ENCODE peak calls at places on chromosome 5, in five cellular contexts. One of them, this sample, is unnamed.

GRCh38 chr5:38208782-38209378 is 49.5 kb upstream of the EGFLAM start:
- DNase-seq in brain microvascular endothelial cell: peak; percentile 52
- DNase-seq in MCF 10A: peak; percentile 66
- DNase-seq in globus pallidus: peak; percentile 38
- DNase-seq in NCI-H1694 treated with DMSO at 0.1 percent for 48 hours: peak; percentile 46
- DNase-seq in this sample: peak; percentile 41

GRCh38 chr5:84634256-84634655 is 249.6 kb upstream of the EDIL3 start:
- DNase-seq in brain microvascular endothelial cell: peak; percentile 4
- DNase-seq in NCI-H1694 treated with DMSO at 0.1 percent for 48 hours: no peak
- DNase-seq in MCF 10A: no peak
- DNase-seq in globus pallidus: no peak
- DNase-seq in this sample: peak; percentile 30

GRCh38 chr5:78779771-78780616 is 131.4 kb upstream of the LHFPL2 start:
- DNase-seq in NCI-H1694 treated with DMSO at 0.1 percent for 48 hours: no peak
- DNase-seq in brain microvascular endothelial cell: peak; percentile 66
- DNase-seq in globus pallidus: no peak
- DNase-seq in MCF 10A: peak; percentile 87
- DNase-seq in this sample: peak; percentile 78

GRCh38 chr5:141725909-141726308 is 43.9 kb upstream of the ARAP3 start:
- DNase-seq in MCF 10A: peak; percentile 38
- DNase-seq in NCI-H1694 treated with DMSO at 0.1 percent for 48 hours: no peak
- DNase-seq in brain microvascular endothelial cell: no peak
- DNase-seq in globus pallidus: no peak
- DNase-seq in this sample: peak; percentile 56

GRCh38 chr5:121251954-121252353 is 599.7 kb upstream of the FTMT start:
- DNase-seq in MCF 10A: peak; percentile 64
- DNase-seq in brain microvascular endothelial cell: peak; percentile 2
- DNase-seq in NCI-H1694 treated with DMSO at 0.1 percent for 48 hours: no peak
- DNase-seq in globus pallidus: no peak
- DNase-seq in this sample: peak; percentile 15

GRCh38 chr5:65722575-65723424 is 795 bp downstream of the NLN start:
- DNase-seq in NCI-H1694 treated with DMSO at 0.1 percent for 48 hours: peak; percentile 60
- DNase-seq in brain microvascular endothelial cell: peak; percentile 49
- DNase-seq in globus pallidus: peak; percentile 57
- DNase-seq in MCF 10A: peak; percentile 74
- DNase-seq in this sample: peak; percentile 70

GRCh38 chr5:17381926-17382325 is 116.1 kb upstream of the TAF11L2 start:
- DNase-seq in NCI-H1694 treated with DMSO at 0.1 percent for 48 hours: no peak
- DNase-seq in MCF 10A: no peak
- DNase-seq in brain microvascular endothelial cell: no peak
- DNase-seq in globus pallidus: peak; percentile 67
- DNase-seq in this sample: no peak

GRCh38 chr5:88251048-88251711 is 17.5 kb downstream of the TMEM161B start:
- DNase-seq in brain microvascular endothelial cell: peak; percentile 68
- DNase-seq in MCF 10A: no peak
- DNase-seq in globus pallidus: no peak
- DNase-seq in NCI-H1694 treated with DMSO at 0.1 percent for 48 hours: no peak
- DNase-seq in this sample: peak; percentile 32

GRCh38 chr5:113682497-113683136 is 169.1 kb downstream of the YTHDC2 start:
- DNase-seq in brain microvascular endothelial cell: no peak
- DNase-seq in MCF 10A: peak; percentile 6
- DNase-seq in NCI-H1694 treated with DMSO at 0.1 percent for 48 hours: no peak
- DNase-seq in globus pallidus: no peak
- DNase-seq in this sample: no peak

GRCh38 chr5:53031695-53032096 is 42.5 kb downstream of the ITGA2 start:
- DNase-seq in globus pallidus: peak; percentile 24
- DNase-seq in brain microvascular endothelial cell: peak; percentile 89
- DNase-seq in NCI-H1694 treated with DMSO at 0.1 percent for 48 hours: no peak
- DNase-seq in MCF 10A: peak; percentile 78
- DNase-seq in this sample: peak; percentile 89